ENCODE peak calls at places on chromosomes 4 and X, in eight cellular contexts. S is hepatic stellate cell; W is stimulated activated CD8-positive, alpha-beta memory T cell treated with anti-CD3 and anti-CD28 coated beads, Interleukin-15, amount 100 ng/mL, for 24 hours; E is activated CD4-positive, alpha-beta T cell treated with anti-CD3 and anti-CD28 coated beads, Interleukin-2, amount 50 U/mL, for 24 hours; N is activated naive CD4-positive, alpha-beta T cell; C is AG08396; Y is CD8-positive, alpha-beta T cell; R is cardiac fibroblast. T is an unnamed sample.

GRCh38 chr4:14783011-14783877 is 219.0 kb upstream of the CPEB2 start:
- DNase-seq in S (no peak), W (no peak), E (peak), N (no peak), C (no peak), Y (no peak), R (peak), T (no peak)

GRCh38 chr4:176840166-176840565 is 47.4 kb upstream of the VEGFC start:
- DNase-seq in S (no peak), W (no peak), E (no peak), N (no peak), C (no peak), Y (no peak), R (peak), T (no peak)

GRCh38 chr4:167088115-167088514 is 146.2 kb downstream of the SPOCK3 start:
- DNase-seq in S (no peak), W (no peak), E (no peak), N (no peak), C (no peak), Y (no peak), R (no peak), T (no peak)

GRCh38 chr4:90027565-90027964 is 99.6 kb upstream of the CCSER1 start:
- DNase-seq in S (no peak), W (no peak), E (no peak), N (no peak), C (no peak), Y (no peak), R (no peak), T (no peak)

GRCh38 chr4:182475539-182475938 is 232.3 kb downstream of the TENM3 start:
- DNase-seq in S (no peak), W (no peak), E (no peak), N (no peak), C (no peak), Y (no peak), R (no peak), T (no peak)

GRCh38 chr4:10192331-10192730 is 75.7 kb upstream of the WDR1 start:
- DNase-seq in S (no peak), W (no peak), E (no peak), N (no peak), C (no peak), Y (no peak), R (no peak), T (no peak)

GRCh38 chr4:20386906-20387305 is 135.2 kb downstream of the SLIT2 start:
- DNase-seq in S (no peak), W (no peak), E (no peak), N (no peak), C (no peak), Y (no peak), R (no peak), T (no peak)

GRCh38 chr4:56861365-56861764 is 39.9 kb upstream of the SPINK2 start:
- DNase-seq in S (no peak), W (no peak), E (no peak), N (no peak), C (no peak), Y (no peak), R (peak), T (no peak)

GRCh38 chr4:128597515-128597914 is 212.0 kb upstream of the JADE1 start:
- DNase-seq in S (no peak), W (no peak), E (no peak), N (no peak), C (no peak), Y (no peak), R (no peak), T (no peak)

GRCh38 chrX:68177542-68177941 is 255.8 kb downstream of the OPHN1 start:
- DNase-seq in S (no peak), W (no peak), E (no peak), N (no peak), C (no peak), Y (no peak), R (no peak), T (no peak)

GRCh38 chr4:20313237-20314030 is 61.7 kb downstream of the SLIT2 start:
- DNase-seq in S (no peak), W (no peak), E (no peak), N (no peak), C (no peak), Y (no peak), R (peak), T (peak)

GRCh38 chr4:169810325-169811323 is 52.9 kb upstream of the HPF1 start:
- DNase-seq in S (peak), W (no peak), E (peak), N (no peak), C (peak), Y (peak), R (peak), T (peak)

GRCh38 chr4:48565362-48566083 is 75.5 kb downstream of the ZAR1 start:
- DNase-seq in S (no peak), W (no peak), E (no peak), N (no peak), C (no peak), Y (no peak), R (no peak), T (no peak)

GRCh38 chr4:36348403-36348938 is 67.1 kb downstream of the DTHD1 start:
- DNase-seq in S (no peak), W (no peak), E (peak), N (no peak), C (no peak), Y (no peak), R (no peak), T (peak)